ENCODE peak calls at places on chromosomes 5 and 9, in ten cellular contexts. Q is activated CD4-positive, alpha-beta T cell treated with anti-CD3 and anti-CD28 coated beads, Interleukin-2, amount 50 U/mL, for 1 hour; H is Right ventricle myocardium superior; V is NCI-H524 treated with DMSO at 0.1 percent for 48 hours; M is HuH-7; Y is stimulated activated CD4-positive, alpha-beta T cell treated with anti-CD3 and anti-CD28 coated beads, TNF-alpha, amount 100 ng/mL, for 4 hours; E is COR-L47; P is hippocampal formation; Z is caudate nucleus; G is GM10248. C is an unnamed sample.

GRCh38 chr9:123331303-123331702 is 24.7 kb upstream of the CRB2 start:
- DNase-seq in G (no peak), V (no peak), Y (no peak), E (no peak), H (no peak), Q (no peak), P (no peak), M (no peak), Z (no peak), C (no peak)

GRCh38 chr9:109317979-109318671 is 2.7 kb downstream of the EPB41L4B start:
- DNase-seq in Z (no peak), G (no peak), Y (no peak), Q (no peak), P (no peak), M (no peak), V (no peak), E (peak), H (no peak), C (no peak)

GRCh38 chr5:61053937-61054336 is 108.3 kb downstream of the SMIM15 start:
- DNase-seq in H (no peak), P (no peak), E (no peak), V (no peak), Y (no peak), M (no peak), Q (no peak), G (no peak), Z (no peak), C (no peak)

GRCh38 chr9:108537756-108538155 is 318.0 kb downstream of the ACTL7B start:
- DNase-seq in E (no peak), M (no peak), Q (no peak), V (no peak), Z (no peak), H (no peak), G (no peak), P (no peak), Y (no peak), C (no peak)

GRCh38 chr5:127922603-127923002 is 161.0 kb upstream of the SLC12A2 start:
- DNase-seq in Q (no peak), Z (no peak), H (no peak), V (no peak), M (no peak), G (no peak), P (no peak), Y (no peak), E (no peak), C (no peak)

GRCh38 chr5:179224741-179225140 is 120.5 kb downstream of the ADAMTS2 start:
- DNase-seq in P (no peak), Q (no peak), M (no peak), H (no peak), V (no peak), G (no peak), Z (no peak), Y (no peak), E (no peak), C (no peak)

GRCh38 chr9:127520941-127521918 is 69.9 kb downstream of the LRSAM1 start:
- DNase-seq in Y (no peak), E (no peak), M (no peak), Q (no peak), Z (no peak), P (no peak), H (no peak), V (no peak), G (no peak), C (no peak)

GRCh38 chr9:68500457-68501158 is 40.1 kb downstream of the TMEM252 start:
- DNase-seq in Y (no peak), Z (no peak), G (no peak), E (no peak), Q (no peak), M (no peak), P (no peak), V (no peak), H (no peak), C (peak)

GRCh38 chr5:683619-684481 is 9.3 kb downstream of the TPPP start:
- DNase-seq in P (no peak), M (no peak), H (peak), V (no peak), E (no peak), Y (no peak), Z (no peak), G (no peak), Q (no peak), C (no peak)

GRCh38 chr9:91188719-91189590 is 172.8 kb downstream of the AUH start:
- DNase-seq in E (no peak), G (no peak), Q (no peak), P (no peak), M (no peak), V (no peak), Y (no peak), Z (no peak), H (no peak), C (no peak)

GRCh38 chr9:110615526-110615925 is 36.0 kb upstream of the SVEP1 start:
- DNase-seq in G (no peak), Q (no peak), H (no peak), M (no peak), V (no peak), E (no peak), Z (no peak), Y (no peak), P (no peak), C (no peak)

GRCh38 chr5:149141957-149142851 is 911 bp downstream of the ABLIM3 start:
- DNase-seq in H (peak), G (no peak), E (no peak), P (peak), Y (no peak), Q (no peak), Z (peak), V (no peak), M (no peak), C (no peak)

GRCh38 chr5:9895305-9895650 is 265.1 kb upstream of the TAS2R1 start:
- DNase-seq in E (no peak), M (no peak), P (no peak), Y (no peak), G (no peak), Z (no peak), V (no peak), Q (no peak), H (no peak), C (no peak)

GRCh38 chr9:113578877-113579269 is 115.3 kb downstream of the RGS3 start:
- DNase-seq in G (peak), H (peak), Y (peak), Z (no peak), E (no peak), M (no peak), V (no peak), P (no peak), Q (peak), C (no peak)

GRCh38 chr5:163619951-163620350 is 114.5 kb downstream of the MAT2B start:
- DNase-seq in Q (no peak), G (no peak), H (no peak), Z (no peak), P (no peak), V (peak), M (no peak), E (no peak), Y (no peak), C (no peak)

GRCh38 chr9:129007766-129008468 is 20.2 kb downstream of the SH3GLB2 start:
- DNase-seq in V (no peak), M (no peak), Z (no peak), G (no peak), E (no peak), H (peak), Q (no peak), P (no peak), Y (no peak), C (no peak)